ENCODE peak calls at places on chromosome 9, in seven cellular contexts. J is left cardiac atrium; M is ovary; O is NCI-H1105 treated with DMSO at 0.1 percent for 48 hours; U is HT1080; V is activated CD8-positive, alpha-beta memory T cell treated with anti-CD3 and anti-CD28 coated beads, Interleukin-2, amount 50 U/mL, for 48 hours; H is GM23248. Q is an unnamed sample.
A peak's percentile ranks its signal among the peaks of the same experiment; 100 is the strongest.

GRCh38 chr9:71303351-71303750 is 181.9 kb upstream of the TRPM3 start:
- DNase-seq in J (no peak), M (no peak), O (no peak), U (no peak), V (no peak), H (peak; percentile 55), Q (no peak)

GRCh38 chr9:17967731-17968130 is 388.9 kb downstream of the SH3GL2 start:
- DNase-seq in J (no peak), M (no peak), O (no peak), U (no peak), V (no peak), H (no peak), Q (no peak)

GRCh38 chr9:4741365-4742031 is 496 bp upstream of the AK3 start:
- DNase-seq in J (no peak), M (no peak), O (no peak), U (no peak), V (no peak), H (peak; percentile 35), Q (peak; percentile 14)

GRCh38 chr9:4677392-4677791 is 2.0 kb upstream of the CDC37L1 start:
- DNase-seq in J (no peak), M (no peak), O (no peak), U (no peak), V (no peak), H (no peak), Q (no peak)

GRCh38 chr9:76297721-76298239 is 96.4 kb downstream of the RFK start:
- DNase-seq in J (no peak), M (peak; percentile 55), O (no peak), U (peak; percentile 41), V (no peak), H (peak; percentile 51), Q (no peak)

GRCh38 chr9:135907006-135907434 is 326 bp downstream of the CAMSAP1 start:
- DNase-seq in J (peak; percentile 57), M (no peak), O (peak; percentile 17), U (no peak), V (no peak), H (peak; percentile 67), Q (no peak)

GRCh38 chr9:79692857-79693571 is 121.2 kb downstream of the TLE4 start:
- DNase-seq in J (no peak), M (no peak), O (no peak), U (no peak), V (no peak), H (no peak), Q (no peak)

GRCh38 chr9:79257215-79257614 is 314.6 kb upstream of the TLE4 start:
- DNase-seq in J (no peak), M (no peak), O (peak; percentile 55), U (no peak), V (no peak), H (peak; percentile 11), Q (no peak)

GRCh38 chr9:91196103-91196761 is 165.5 kb downstream of the AUH start:
- DNase-seq in J (no peak), M (no peak), O (no peak), U (no peak), V (peak; percentile 58), H (no peak), Q (no peak)

GRCh38 chr9:75471549-75472114 is 383.3 kb downstream of the OSTF1 start:
- DNase-seq in J (no peak), M (no peak), O (no peak), U (no peak), V (no peak), H (no peak), Q (no peak)

GRCh38 chr9:100575006-100575405 is 2.9 kb upstream of the CAVIN4 start:
- DNase-seq in J (no peak), M (no peak), O (no peak), U (no peak), V (no peak), H (no peak), Q (no peak)

GRCh38 chr9:132552041-132552440 is 30.4 kb upstream of the BARHL1 start:
- DNase-seq in J (no peak), M (no peak), O (no peak), U (no peak), V (no peak), H (no peak), Q (no peak)

GRCh38 chr9:28938981-28939380 is 1365.7 kb upstream of the C9orf72 start:
- DNase-seq in J (no peak), M (no peak), O (no peak), U (no peak), V (no peak), H (no peak), Q (no peak)

GRCh38 chr9:83572524-83572923 is 34.3 kb upstream of the FRMD3 start:
- DNase-seq in J (no peak), M (no peak), O (no peak), U (peak; percentile 85), V (no peak), H (no peak), Q (no peak)

GRCh38 chr9:94922098-94922607 is 195.7 kb downstream of the AOPEP start:
- DNase-seq in J (peak; percentile 41), M (peak; percentile 46), O (peak; percentile 63), U (peak; percentile 89), V (no peak), H (peak; percentile 95), Q (no peak)

GRCh38 chr9:71269859-71270258 is 148.4 kb upstream of the TRPM3 start:
- DNase-seq in J (no peak), M (no peak), O (no peak), U (no peak), V (no peak), H (no peak), Q (no peak)

GRCh38 chr9:98491778-98492177 is 217.0 kb downstream of the GABBR2 start:
- DNase-seq in J (no peak), M (no peak), O (no peak), U (no peak), V (no peak), H (peak; percentile 79), Q (no peak)

GRCh38 chr9:89886281-89886700 is 281.5 kb downstream of the GADD45G start:
- DNase-seq in J (no peak), M (no peak), O (no peak), U (no peak), V (no peak), H (no peak), Q (no peak)

GRCh38 chr9:132638240-132638639 is 31.5 kb downstream of the DDX31 start:
- DNase-seq in J (no peak), M (no peak), O (no peak), U (peak; percentile 36), V (no peak), H (peak; percentile 23), Q (no peak)

GRCh38 chr9:106869028-106869427 is 6.1 kb downstream of the ZNF462 start:
- DNase-seq in J (no peak), M (no peak), O (no peak), U (no peak), V (no peak), H (peak; percentile 59), Q (no peak)

GRCh38 chr9:24552526-24552925 is 6.8 kb upstream of the IZUMO3 start:
- DNase-seq in J (no peak), M (no peak), O (no peak), U (no peak), V (no peak), H (no peak), Q (no peak)

GRCh38 chr9:265209-265900 is 50.7 kb downstream of the DOCK8 start:
- DNase-seq in J (no peak), M (no peak), O (no peak), U (no peak), V (no peak), H (no peak), Q (no peak)

GRCh38 chr9:134503301-134504105 is 138.1 kb upstream of the COL5A1 start:
- DNase-seq in J (no peak), M (no peak), O (no peak), U (no peak), V (no peak), H (peak; percentile 24), Q (no peak)

GRCh38 chr9:96513622-96514021 is 63.7 kb downstream of the HABP4 start:
- DNase-seq in J (no peak), M (no peak), O (no peak), U (no peak), V (no peak), H (peak; percentile 85), Q (no peak)

GRCh38 chr9:131543141-131543540 is 2.2 kb upstream of the PRRT1B start:
- DNase-seq in J (no peak), M (no peak), O (peak; percentile 16), U (no peak), V (no peak), H (no peak), Q (no peak)

GRCh38 chr9:75892168-75892901 is 1.9 kb downstream of the PCSK5 start:
- DNase-seq in J (peak; percentile 44), M (peak; percentile 77), O (peak; percentile 28), U (no peak), V (peak; percentile 58), H (peak; percentile 23), Q (no peak)

GRCh38 chr9:123550012-123550411 is 194.0 kb downstream of the CRB2 start:
- DNase-seq in J (no peak), M (no peak), O (no peak), U (no peak), V (no peak), H (no peak), Q (no peak)

GRCh38 chr9:127789179-127789578 is 3.3 kb downstream of the CDK9 start:
- DNase-seq in J (no peak), M (peak; percentile 50), O (no peak), U (no peak), V (no peak), H (no peak), Q (no peak)

GRCh38 chr9:129595323-129595741 is 25.6 kb downstream of the C9orf50 start:
- DNase-seq in J (no peak), M (no peak), O (no peak), U (peak; percentile 36), V (no peak), H (peak; percentile 86), Q (no peak)

GRCh38 chr9:33082135-33082534 is 5.7 kb upstream of the SMU1 start:
- DNase-seq in J (no peak), M (no peak), O (no peak), U (no peak), V (no peak), H (no peak), Q (no peak)

GRCh38 chr9:109047259-109047658 is 34.0 kb upstream of the CTNNAL1 start:
- DNase-seq in J (no peak), M (no peak), O (no peak), U (no peak), V (no peak), H (no peak), Q (no peak)

GRCh38 chr9:115046786-115047185 is 71.2 kb downstream of the TNC start:
- DNase-seq in J (no peak), M (no peak), O (no peak), U (no peak), V (no peak), H (no peak), Q (no peak)